ENCODE peak calls at places on chromosomes 11 and 22, in nine cellular contexts. J is thoracic aorta, K is astrocyte of the cerebellum, T is heart left ventricle, M is AG09309, E is Calu3, A is mesothelial cell of epicardium, P is neural crest cell, O is fibroblast of mammary gland. B is an unnamed sample.

GRCh38 chr22:42247596-42247995 is 22.9 kb downstream of the TCF20 start:
- DNase-seq in J (no peak), K (no peak), T (no peak), M (no peak), E (no peak), A (no peak), P (no peak), O (no peak), B (no peak)

GRCh38 chr11:63543711-63544110 is 7.1 kb downstream of the PLAAT4 start:
- DNase-seq in J (no peak), K (no peak), T (no peak), M (no peak), E (no peak), A (no peak), P (no peak), O (no peak), B (no peak)

GRCh38 chr11:32231909-32232493 is 141.1 kb downstream of the RCN1 start:
- DNase-seq in J (no peak), K (no peak), T (no peak), M (no peak), E (peak), A (no peak), P (peak), O (peak), B (no peak)

GRCh38 chr11:65274734-65275682 is 13.2 kb downstream of the POLA2 start:
- DNase-seq in J (peak), K (peak), T (peak), M (peak), E (peak), A (peak), P (peak), O (peak), B (peak)

GRCh38 chr11:1112351-1113191 is 37.9 kb downstream of the MUC2 start:
- DNase-seq in J (no peak), K (no peak), T (no peak), M (no peak), E (no peak), A (peak), P (no peak), O (no peak), B (no peak)

GRCh38 chr11:95157824-95158223 is 68.2 kb downstream of the ENDOD1 start:
- DNase-seq in J (no peak), K (no peak), T (no peak), M (no peak), E (no peak), A (no peak), P (no peak), O (no peak), B (no peak)

GRCh38 chr11:35647535-35648092 is 15.0 kb upstream of the TRIM44 start:
- DNase-seq in J (no peak), K (no peak), T (no peak), M (no peak), E (no peak), A (no peak), P (no peak), O (no peak), B (no peak)

GRCh38 chr11:62073061-62073460 is 50.8 kb upstream of the INCENP start:
- DNase-seq in J (no peak), K (no peak), T (no peak), M (no peak), E (no peak), A (no peak), P (no peak), O (no peak), B (no peak)

GRCh38 chr11:64268687-64269379 is 15.6 kb downstream of the BAD start:
- DNase-seq in J (no peak), K (no peak), T (peak), M (no peak), E (peak), A (no peak), P (peak), O (peak), B (peak)

GRCh38 chr22:19875531-19876313 is 21.0 kb upstream of the GNB1L start:
- DNase-seq in J (no peak), K (no peak), T (peak), M (no peak), E (no peak), A (peak), P (no peak), O (no peak), B (peak)

GRCh38 chr22:36160499-36160942 is at the start of gene APOL3:
- DNase-seq in J (no peak), K (peak), T (peak), M (no peak), E (peak), A (no peak), P (no peak), O (peak), B (peak)

GRCh38 chr11:113663567-113663966 is 42.5 kb downstream of the TMPRSS5 start:
- DNase-seq in J (no peak), K (no peak), T (no peak), M (no peak), E (peak), A (no peak), P (no peak), O (no peak), B (no peak)

GRCh38 chr11:59668950-59669610 is at the start of gene PATL1:
- DNase-seq in J (peak), K (peak), T (peak), M (peak), E (peak), A (peak), P (peak), O (peak), B (peak)

GRCh38 chr22:19707347-19708322 is 6.7 kb upstream of the SEPTIN5 start:
- DNase-seq in J (no peak), K (no peak), T (peak), M (no peak), E (no peak), A (no peak), P (no peak), O (no peak), B (no peak)

GRCh38 chr11:58276151-58276550 is 8.1 kb upstream of the OR10W1 start:
- DNase-seq in J (no peak), K (no peak), T (no peak), M (no peak), E (no peak), A (no peak), P (no peak), O (no peak), B (no peak)

GRCh38 chr11:119590651-119591308 is 138.2 kb downstream of the NECTIN1 start:
- DNase-seq in J (no peak), K (peak), T (no peak), M (no peak), E (peak), A (no peak), P (no peak), O (peak), B (peak)

GRCh38 chr11:504053-504993 is 2.7 kb downstream of the RNH1 start:
- DNase-seq in J (no peak), K (no peak), T (no peak), M (no peak), E (no peak), A (no peak), P (no peak), O (peak), B (peak)

GRCh38 chr11:79173615-79174014 is 267.2 kb downstream of the TENM4 start:
- DNase-seq in J (no peak), K (peak), T (peak), M (peak), E (no peak), A (no peak), P (no peak), O (peak), B (no peak)

GRCh38 chr11:72573380-72573949 is 100.8 kb downstream of the PDE2A start:
- DNase-seq in J (no peak), K (no peak), T (no peak), M (no peak), E (peak), A (no peak), P (peak), O (peak), B (peak)

GRCh38 chr11:83069441-83070043 is 2.2 kb downstream of the RAB30 start:
- DNase-seq in J (no peak), K (no peak), T (no peak), M (no peak), E (no peak), A (no peak), P (no peak), O (no peak), B (no peak)

GRCh38 chr11:58573451-58574104 is 2.1 kb downstream of the LPXN start:
- DNase-seq in J (peak), K (peak), T (no peak), M (peak), E (peak), A (no peak), P (no peak), O (peak), B (peak)

GRCh38 chr11:13859986-13860385 is 102.5 kb upstream of the SPON1 start:
- DNase-seq in J (no peak), K (no peak), T (no peak), M (no peak), E (no peak), A (no peak), P (no peak), O (no peak), B (no peak)

GRCh38 chr11:126225266-126225665 is 13.7 kb downstream of the FAM118B start:
- DNase-seq in J (no peak), K (no peak), T (no peak), M (no peak), E (no peak), A (no peak), P (no peak), O (no peak), B (no peak)

GRCh38 chr11:10725114-10725906 is 25.7 kb upstream of the CTR9 start:
- DNase-seq in J (no peak), K (peak), T (no peak), M (no peak), E (no peak), A (no peak), P (no peak), O (peak), B (no peak)

GRCh38 chr22:46650078-46650810 is 30.1 kb downstream of the GRAMD4 start:
- DNase-seq in J (no peak), K (no peak), T (no peak), M (no peak), E (no peak), A (no peak), P (no peak), O (no peak), B (no peak)

GRCh38 chr22:20418211-20418788 is 19.3 kb downstream of the SCARF2 start:
- DNase-seq in J (no peak), K (peak), T (peak), M (no peak), E (peak), A (no peak), P (peak), O (peak), B (peak)

GRCh38 chr11:2777871-2778629 is 78.3 kb upstream of the KCNQ1OT1 start:
- DNase-seq in J (no peak), K (no peak), T (peak), M (no peak), E (peak), A (no peak), P (peak), O (no peak), B (peak)

GRCh38 chr22:47199261-47199948 is 437.0 kb downstream of the TBC1D22A start:
- DNase-seq in J (no peak), K (no peak), T (no peak), M (no peak), E (no peak), A (no peak), P (no peak), O (no peak), B (peak)

GRCh38 chr22:37657590-37658132 is 862 bp upstream of the PDXP start:
- DNase-seq in J (no peak), K (no peak), T (no peak), M (no peak), E (no peak), A (no peak), P (no peak), O (no peak), B (no peak)

GRCh38 chr11:79062814-79063762 is 377.7 kb downstream of the TENM4 start:
- DNase-seq in J (no peak), K (no peak), T (no peak), M (no peak), E (peak), A (no peak), P (peak), O (peak), B (no peak)

GRCh38 chr11:46537121-46537520 is 56.7 kb downstream of the AMBRA1 start:
- DNase-seq in J (no peak), K (no peak), T (no peak), M (no peak), E (no peak), A (no peak), P (no peak), O (no peak), B (no peak)
- TF ChIP-seq CTCF in J (no peak), K (peak), T (no peak), M (peak), E (no peak), A (no peak), P (no peak), O (peak), B (no peak)

GRCh38 chr11:122293298-122294023 is 177.4 kb upstream of the BLID start:
- DNase-seq in J (no peak), K (peak), T (no peak), M (peak), E (no peak), A (no peak), P (no peak), O (peak), B (no peak)
- TF ChIP-seq CTCF in J (peak), K (peak), T (no peak), M (peak), E (no peak), A (no peak), P (peak), O (peak), B (no peak)

GRCh38 chr11:3971756-3972404 is 116.4 kb downstream of the STIM1 start:
- DNase-seq in J (no peak), K (no peak), T (no peak), M (no peak), E (no peak), A (no peak), P (no peak), O (peak), B (no peak)
- TF ChIP-seq CTCF in J (no peak), K (peak), T (no peak), M (peak), E (no peak), A (no peak), P (peak), O (peak), B (no peak)

GRCh38 chr11:20159680-20160381 is 444 bp downstream of the DBX1 start:
- DNase-seq in J (no peak), K (no peak), T (no peak), M (no peak), E (no peak), A (no peak), P (no peak), O (no peak), B (no peak)
- TF ChIP-seq CTCF in J (no peak), K (no peak), T (no peak), M (no peak), E (no peak), A (no peak), P (no peak), O (no peak), B (no peak)

GRCh38 chr11:27295928-27296327 is 67.1 kb downstream of the CCDC34 start:
- DNase-seq in J (no peak), K (no peak), T (no peak), M (no peak), E (no peak), A (no peak), P (no peak), O (no peak), B (no peak)

GRCh38 chr11:27292642-27293020 is 70.4 kb downstream of the CCDC34 start:
- DNase-seq in J (no peak), K (no peak), T (no peak), M (no peak), E (no peak), A (no peak), P (no peak), O (no peak), B (no peak)

GRCh38 chr11:27293500-27294417 is 69.3 kb downstream of the CCDC34 start:
- DNase-seq in J (no peak), K (no peak), T (no peak), M (peak), E (no peak), A (no peak), P (no peak), O (peak), B (no peak)

GRCh38 chr11:27296406-27296994 is 66.5 kb downstream of the CCDC34 start:
- DNase-seq in J (no peak), K (peak), T (no peak), M (peak), E (peak), A (no peak), P (no peak), O (peak), B (no peak)

DNA sequence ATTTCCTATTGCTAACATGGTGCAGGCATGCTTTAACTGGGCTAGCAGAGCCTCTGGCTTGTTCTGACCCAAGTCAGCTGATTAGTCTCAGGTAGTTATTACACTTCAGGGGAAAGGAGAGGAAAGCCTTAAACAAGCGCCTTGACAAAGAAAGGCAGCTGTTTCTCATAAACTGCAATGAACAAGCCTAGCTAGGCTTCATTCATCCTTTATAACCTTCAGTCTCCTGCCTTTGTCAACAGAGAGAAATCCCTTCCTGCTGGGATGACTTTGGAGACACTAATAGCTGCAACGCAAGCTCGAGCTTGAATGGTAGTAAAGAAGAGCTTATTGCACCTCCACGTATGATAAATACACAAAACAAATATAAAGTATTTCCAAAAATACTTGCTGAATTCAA is 68.4 kb downstream of the CCDC34 start:
- DNase-seq in J (no peak), K (no peak), T (no peak), M (no peak), E (no peak), A (no peak), P (no peak), O (no peak), B (no peak)
- TF ChIP-seq CTCF in J (no peak), K (no peak), T (no peak), M (no peak), E (no peak), A (no peak), P (no peak), O (no peak), B (no peak)

GRCh38 chr11:19286411-19286810 is 45.7 kb upstream of the E2F8 start:
- DNase-seq in J (no peak), K (no peak), T (no peak), M (no peak), E (no peak), A (no peak), P (no peak), O (no peak), B (no peak)
- TF ChIP-seq CTCF in J (no peak), K (no peak), T (no peak), M (no peak), E (no peak), A (no peak), P (no peak), O (no peak), B (no peak)

GRCh38 chr11:68825603-68826002 is 16.1 kb downstream of the CPT1A start:
- DNase-seq in J (no peak), K (no peak), T (no peak), M (no peak), E (peak), A (no peak), P (no peak), O (no peak), B (no peak)
- TF ChIP-seq CTCF in J (no peak), K (no peak), T (no peak), M (peak), E (peak), A (no peak), P (no peak), O (no peak), B (no peak)

DNA sequence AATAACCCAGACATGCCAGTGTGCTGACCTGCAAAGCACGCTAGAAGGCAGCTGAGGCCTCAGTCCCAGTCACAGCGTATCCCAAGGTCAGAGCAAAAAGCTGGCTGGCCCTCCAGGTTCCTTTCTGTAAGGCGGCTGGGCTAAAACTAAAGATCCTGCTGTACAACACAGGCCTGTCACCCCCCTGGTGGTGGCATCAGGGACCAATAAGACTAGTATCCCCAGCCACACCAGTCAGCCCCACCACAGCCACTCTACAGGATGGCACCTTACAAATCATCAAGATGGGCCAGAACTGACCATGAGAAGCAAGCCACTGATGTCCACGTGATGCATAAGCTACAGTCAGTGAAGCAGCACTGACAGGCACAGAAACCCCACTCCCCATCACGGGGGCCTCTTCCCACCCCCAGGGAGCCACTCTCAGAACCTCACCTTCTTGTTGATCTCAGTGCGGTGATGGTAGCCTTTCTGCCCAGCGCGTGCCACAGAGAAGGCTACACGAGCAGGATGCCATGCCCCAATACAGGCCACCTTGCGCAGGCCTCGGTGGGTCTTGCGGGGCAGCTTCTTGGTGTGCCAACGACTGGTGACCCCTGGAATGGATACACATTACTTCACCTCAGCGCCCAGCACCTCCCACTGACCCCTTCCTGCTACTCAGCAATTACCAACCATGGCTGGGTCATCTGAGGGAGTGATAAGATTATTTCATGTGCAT is 5.0 kb downstream of the RPL3 start:
- DNase-seq in J (no peak), K (no peak), T (no peak), M (no peak), E (no peak), A (no peak), P (no peak), O (no peak), B (no peak)
- TF ChIP-seq CTCF in J (peak), K (no peak), T (no peak), M (peak), E (no peak), A (no peak), P (peak), O (no peak), B (no peak)

B was measured in lower leg skin.